ENCODE peak calls at places on chromosomes 16 and 17, in six cellular contexts. G is sciatic nerve, R is HS-5, Z is islet precursor cell, L is DMS153, X is kidney epithelial cell. D is an unnamed sample.

GRCh38 chr17:72192409-72193192 is 71.8 kb downstream of the SOX9 start:
- DNase-seq in L (no peak), X (peak), R (peak), Z (peak), G (no peak), D (no peak)

GRCh38 chr17:61875285-61875684 is 12.0 kb upstream of the BRIP1 start:
- DNase-seq in G (no peak), L (no peak), R (no peak), Z (no peak), X (no peak), D (no peak)

GRCh38 chr16:51151951-51152663 is 1.0 kb upstream of the SALL1 start:
- DNase-seq in R (no peak), X (peak), L (peak), G (no peak), Z (peak), D (peak)

GRCh38 chr16:763386-763785 is 2.9 kb downstream of the MSLN start:
- DNase-seq in Z (no peak), X (no peak), G (no peak), R (no peak), L (no peak), D (no peak)

GRCh38 chr16:9363520-9363919 is 272.1 kb downstream of the HAPSTR1 start:
- DNase-seq in R (no peak), L (no peak), G (no peak), Z (no peak), X (no peak), D (no peak)

GRCh38 chr17:31740611-31741082 is 118.4 kb downstream of the COPRS start:
- DNase-seq in G (no peak), R (peak), L (no peak), X (no peak), Z (peak), D (no peak)

GRCh38 chr16:46896314-46896968 is 12.3 kb downstream of the GPT2 start:
- DNase-seq in L (no peak), Z (no peak), X (no peak), R (no peak), G (no peak), D (no peak)

GRCh38 chr17:56929362-56929969 is 15.6 kb upstream of the TRIM25 start:
- DNase-seq in R (no peak), L (no peak), G (no peak), X (no peak), Z (no peak), D (no peak)

GRCh38 chr16:51524555-51525373 is 373.7 kb upstream of the SALL1 start:
- DNase-seq in X (no peak), G (no peak), R (no peak), Z (no peak), L (peak), D (no peak)

GRCh38 chr17:5592382-5592781 is 8.1 kb upstream of the NLRP1 start:
- DNase-seq in Z (no peak), G (no peak), R (peak), L (no peak), X (no peak), D (no peak)

GRCh38 chr17:38921756-38922411 is 3.5 kb upstream of the LASP1NB start:
- DNase-seq in Z (peak), R (no peak), L (no peak), G (peak), X (no peak), D (no peak)

GRCh38 chr17:44137891-44138709 is 3.6 kb upstream of the HROB start:
- DNase-seq in L (peak), Z (peak), R (peak), G (peak), X (peak), D (peak)

GRCh38 chr17:66906321-66907278 is 57.9 kb upstream of the CACNG4 start:
- DNase-seq in R (peak), G (peak), X (peak), Z (peak), L (peak), D (peak)

GRCh38 chr17:79789943-79790804 is 6.7 kb downstream of the CBX8 start:
- DNase-seq in X (no peak), L (no peak), Z (peak), G (no peak), R (no peak), D (peak)

GRCh38 chr17:27747462-27748359 is 52.6 kb downstream of the NOS2 start:
- DNase-seq in Z (peak), R (no peak), L (no peak), G (no peak), X (no peak), D (no peak)

GRCh38 chr17:57499648-57500049 is 243.3 kb downstream of the MSI2 start:
- DNase-seq in L (no peak), Z (peak), R (no peak), X (no peak), G (no peak), D (peak)

GRCh38 chr17:31699281-31699680 is 159.8 kb downstream of the COPRS start:
- DNase-seq in X (no peak), R (no peak), L (no peak), Z (no peak), G (no peak), D (no peak)

GRCh38 chr17:82495844-82496528 is 23.5 kb upstream of the FOXK2 start:
- DNase-seq in G (no peak), Z (no peak), L (peak), R (no peak), X (no peak), D (no peak)

GRCh38 chr17:7238418-7239090 is 703 bp downstream of the PHF23 start:
- DNase-seq in Z (no peak), L (no peak), G (no peak), R (no peak), X (no peak), D (no peak)

GRCh38 chr16:27174007-27174406 is 29.3 kb upstream of the KDM8 start:
- DNase-seq in X (no peak), R (no peak), Z (no peak), G (no peak), L (peak), D (no peak)

GRCh38 chr17:80192268-80192667 is 22.4 kb downstream of the CARD14 start:
- DNase-seq in L (no peak), X (no peak), R (no peak), Z (peak), G (no peak), D (no peak)

GRCh38 chr17:78999056-78999768 is 10.4 kb downstream of the CANT1 start:
- DNase-seq in Z (peak), R (no peak), L (no peak), X (no peak), G (peak), D (no peak)

GRCh38 chr16:35598696-35599332 is 2139.4 kb downstream of the TP53TG3F start:
- DNase-seq in L (peak), X (no peak), R (no peak), Z (no peak), G (no peak), D (no peak)

D was measured in HuH-7.